ENCODE peak calls at places on chromosomes 2 and 18, in eight cellular contexts. K is A549, F is vagina, Z is left ventricle myocardium inferior, Y is fibroblast of mammary gland, M is upper lobe of right lung, S is astrocyte of the spinal cord, G is AG04450. P is an unnamed sample.

GRCh38 chr2:28951910-28952805 is 28.9 kb upstream of the TOGARAM2 start:
- DNase-seq in K (no peak), F (no peak), Z (no peak), Y (peak; percentile 78), M (no peak), S (no peak), G (no peak), P (peak; percentile 69)

GRCh38 chr2:134177351-134177931 is 76.4 kb upstream of the MGAT5 start:
- DNase-seq in K (no peak), F (no peak), Z (no peak), Y (peak; percentile 53), M (no peak), S (peak; percentile 51), G (no peak), P (no peak)

GRCh38 chr2:157898591-157898996 is 22.5 kb upstream of the ACVR1 start:
- DNase-seq in K (no peak), F (no peak), Z (no peak), Y (peak; percentile 95), M (no peak), S (peak; percentile 90), G (peak; percentile 77), P (peak; percentile 74)

GRCh38 chr2:127479219-127479825 is 47.0 kb downstream of the IWS1 start:
- DNase-seq in K (peak; percentile 31), F (no peak), Z (no peak), Y (peak; percentile 75), M (no peak), S (peak; percentile 79), G (peak; percentile 27), P (peak; percentile 80)

GRCh38 chr2:102461188-102461587 is 11.8 kb upstream of the SLC9A4 start:
- DNase-seq in K (no peak), F (no peak), Z (no peak), Y (no peak), M (no peak), S (no peak), G (no peak), P (no peak)

GRCh38 chr2:135727968-135728728 is 13.5 kb upstream of the UBXN4 start:
- DNase-seq in K (no peak), F (no peak), Z (no peak), Y (no peak), M (no peak), S (no peak), G (no peak), P (no peak)

GRCh38 chr18:13137041-13137938 is 81.3 kb upstream of the LDLRAD4 start:
- DNase-seq in K (no peak), F (no peak), Z (peak; percentile 36), Y (no peak), M (peak; percentile 79), S (peak; percentile 10), G (no peak), P (peak; percentile 27)

GRCh38 chr18:69400253-69400975 is at the start of gene DOK6:
- DNase-seq in K (peak; percentile 12), F (no peak), Z (peak; percentile 66), Y (peak; percentile 63), M (peak; percentile 62), S (peak; percentile 71), G (no peak), P (peak; percentile 62)

GRCh38 chr18:63344918-63345317 is 22.1 kb downstream of the KDSR start:
- DNase-seq in K (no peak), F (no peak), Z (no peak), Y (no peak), M (no peak), S (no peak), G (no peak), P (no peak)

GRCh38 chr2:21451418-21451817 is 327.6 kb downstream of the TDRD15 start:
- DNase-seq in K (no peak), F (no peak), Z (no peak), Y (no peak), M (no peak), S (no peak), G (no peak), P (no peak)

GRCh38 chr18:6482198-6482977 is 67.7 kb upstream of the L3MBTL4 start:
- DNase-seq in K (peak; percentile 5), F (no peak), Z (peak; percentile 65), Y (peak; percentile 93), M (peak; percentile 84), S (peak; percentile 67), G (peak; percentile 3), P (peak; percentile 64)

GRCh38 chr2:60094450-60094929 is 459.0 kb downstream of the BCL11A start:
- DNase-seq in K (no peak), F (no peak), Z (no peak), Y (no peak), M (no peak), S (no peak), G (no peak), P (no peak)

GRCh38 chr2:207255565-207255964 is 89.8 kb upstream of the KLF7 start:
- DNase-seq in K (no peak), F (no peak), Z (no peak), Y (no peak), M (no peak), S (no peak), G (no peak), P (no peak)

GRCh38 chr2:71608441-71608840 is 155.1 kb downstream of the DYSF start:
- DNase-seq in K (no peak), F (peak; percentile 40), Z (no peak), Y (no peak), M (peak; percentile 25), S (no peak), G (no peak), P (no peak)

DNA sequence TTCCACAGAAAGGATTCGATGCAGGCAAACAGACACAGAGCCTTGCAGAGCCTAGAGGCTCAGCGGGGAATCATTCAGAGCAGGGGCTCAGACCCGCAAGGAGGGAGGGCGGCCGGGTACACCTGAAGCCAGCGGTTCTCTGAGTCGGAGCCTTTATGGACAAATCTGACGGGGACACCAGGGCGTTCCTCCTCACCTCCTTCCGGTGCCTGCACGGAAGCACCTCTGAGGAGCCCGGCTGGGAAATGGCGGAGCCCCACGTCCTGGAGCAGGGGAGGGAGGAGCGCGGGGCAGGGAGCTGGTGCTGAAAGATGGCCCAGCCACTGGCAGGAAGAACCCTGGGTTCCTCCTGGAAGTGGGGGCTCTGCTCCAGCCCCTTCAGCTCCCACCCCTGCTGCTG is 193.5 kb upstream of the ALKAL2 start:
- DNase-seq in K (no peak), F (no peak), Z (no peak), Y (no peak), M (no peak), S (no peak), G (no peak), P (no peak)
- H3K4me3 ChIP-seq in K (no peak overlapping the region), F (no peak overlapping the region), Z (no peak overlapping the region), Y (no peak overlapping the region), M (no peak overlapping the region), S (no peak overlapping the region), G (no peak overlapping the region), P (no peak overlapping the region)

GRCh38 chr2:230569298-230569697 is 143.3 kb upstream of the CAB39 start:
- DNase-seq in K (no peak), F (no peak), Z (no peak), Y (no peak), M (no peak), S (no peak), G (no peak), P (no peak)

GRCh38 chr2:230570987-230571386 is 141.7 kb upstream of the CAB39 start:
- DNase-seq in K (no peak), F (no peak), Z (no peak), Y (no peak), M (no peak), S (no peak), G (no peak), P (no peak)

GRCh38 chr2:230564805-230565779 is 147.6 kb upstream of the CAB39 start:
- DNase-seq in K (no peak), F (no peak), Z (no peak), Y (no peak), M (no peak), S (no peak), G (peak; percentile 15), P (peak; percentile 55)
- TF ChIP-seq CTCF in K (no peak), F (no peak), Z (no peak), Y (no peak), M (no peak), S (no peak), G (no peak), P (no peak)

GRCh38 chr2:100064165-100064564 is 78.2 kb downstream of the AFF3 start:
- DNase-seq in K (no peak), F (no peak), Z (no peak), Y (no peak), M (no peak), S (no peak), G (no peak), P (no peak)

GRCh38 chr2:100065029-100065428 is 77.4 kb downstream of the AFF3 start:
- DNase-seq in K (no peak), F (no peak), Z (no peak), Y (no peak), M (no peak), S (no peak), G (no peak), P (no peak)

GRCh38 chr2:100066246-100066645 is 76.1 kb downstream of the AFF3 start:
- DNase-seq in K (no peak), F (no peak), Z (no peak), Y (no peak), M (no peak), S (no peak), G (no peak), P (no peak)

GRCh38 chr2:100063459-100063953 is 78.9 kb downstream of the AFF3 start:
- DNase-seq in K (no peak), F (no peak), Z (no peak), Y (no peak), M (no peak), S (no peak), G (no peak), P (no peak)

DNA sequence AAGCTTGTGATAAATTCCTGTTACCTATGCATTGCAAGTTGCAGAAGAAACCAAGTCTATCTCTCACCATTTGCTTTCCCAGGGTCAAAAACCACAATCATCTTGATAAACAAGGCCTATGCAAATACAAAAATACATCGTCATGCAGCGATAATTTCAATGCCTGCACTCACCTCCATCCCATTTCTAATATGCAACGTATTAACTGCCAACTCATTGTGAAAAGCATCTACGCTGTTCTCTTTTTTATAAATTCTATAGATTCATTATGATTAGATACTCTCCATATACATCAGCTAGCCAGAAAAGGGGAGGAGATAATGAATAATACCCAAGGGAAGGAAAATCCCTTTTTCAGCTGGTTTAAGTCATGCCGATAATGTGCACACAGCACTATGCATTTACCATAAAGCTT is 77.8 kb downstream of the AFF3 start:
- DNase-seq in K (no peak), F (no peak), Z (no peak), Y (no peak), M (no peak), S (no peak), G (no peak), P (no peak)
- H3K4me3 ChIP-seq in K (no peak overlapping the region), F (no peak overlapping the region), Z (no peak overlapping the region), Y (no peak overlapping the region), M (no peak overlapping the region), S (no peak overlapping the region), G (no peak overlapping the region), P (no peak overlapping the region)

GRCh38 chr2:88691339-88692183 is at the start of gene RPIA:
- DNase-seq in K (peak; percentile 94), F (peak; percentile 97), Z (peak; percentile 99), Y (peak; percentile 98), M (peak; percentile 100), S (peak; percentile 99), G (peak; percentile 96), P (peak; percentile 99)
- TF ChIP-seq CTCF in K (peak; percentile 61), F (peak; percentile 64), Z (peak; percentile 82), Y (peak; percentile 33), M (peak; percentile 69), S (peak; percentile 55), G (peak; percentile 65), P (peak; percentile 46)